ENCODE peak calls at places on chromosomes 7 and 10, in six cellular contexts. H, D, V, X, T and E are unnamed samples. For H3K27me3, the result is how much of the 10 kb centered on the place peaks cover.

GRCh38 chr10:106181491-106181890 is 983.0 kb downstream of the SORCS1 start:
- DNase-seq in H (no peak), D (no peak), V (no peak), X (no peak), T (no peak), E (no peak)

GRCh38 chr10:30182191-30183075 is 123.0 kb upstream of the JCAD start:
- DNase-seq in H (no peak), D (no peak), V (no peak), X (no peak), T (no peak), E (no peak)

GRCh38 chr10:117544729-117545140 is 2.2 kb downstream of the EMX2 start:
- DNase-seq in H (no peak), D (no peak), V (peak), X (no peak), T (no peak), E (peak)

GRCh38 chr7:111076205-111076604 is 14.7 kb upstream of the LRRN3 start:
- DNase-seq in H (peak), D (no peak), V (no peak), X (no peak), T (no peak), E (no peak)

GRCh38 chr10:42999385-43000020 is 77.4 kb upstream of the RET start:
- DNase-seq in H (no peak), D (no peak), V (no peak), X (no peak), T (peak), E (no peak)

GRCh38 chr7:151711906-151712771 is 164.8 kb downstream of the PRKAG2 start:
- DNase-seq in H (no peak), D (no peak), V (no peak), X (no peak), T (peak), E (peak)

GRCh38 chr10:31157125-31157983 is 125.7 kb upstream of the ZNF438 start:
- DNase-seq in H (no peak), D (no peak), V (no peak), X (no peak), T (no peak), E (peak)

GRCh38 chr10:7579681-7580080 is 87.1 kb downstream of the ITIH5 start:
- DNase-seq in H (no peak), D (no peak), V (no peak), X (no peak), T (no peak), E (no peak)

GRCh38 chr7:134420509-134421125 is 38.3 kb downstream of the AKR1B1 start:
- DNase-seq in H (peak), D (no peak), V (peak), X (no peak), T (no peak), E (no peak)

GRCh38 chr7:5704534-5704922 is 76.9 kb downstream of the RNF216 start:
- DNase-seq in H (peak), D (peak), V (peak), X (peak), T (peak), E (peak)

GRCh38 chr10:120948889-120949382 is 97.8 kb downstream of the WDR11 start:
- DNase-seq in H (peak), D (peak), V (peak), X (peak), T (peak), E (peak)

GRCh38 chr7:35463176-35463575 is 209.3 kb upstream of the TBX20 start:
- DNase-seq in H (no peak), D (no peak), V (no peak), X (no peak), T (no peak), E (no peak)

GRCh38 chr7:139035588-139036353 is at the start of gene ZC3HAV1L:
- DNase-seq in H (peak), D (peak), V (peak), X (no peak), T (peak), E (peak)

GRCh38 chr7:101680406-101681145 is 51.5 kb upstream of the MYL10 start:
- DNase-seq in H (no peak), D (no peak), V (no peak), X (no peak), T (no peak), E (no peak)

GRCh38 chr10:121791761-121792160 is 136.1 kb downstream of the ATE1 start:
- DNase-seq in H (no peak), D (no peak), V (no peak), X (no peak), T (no peak), E (no peak)

GRCh38 chr7:88329532-88330463 is 23.1 kb upstream of the STEAP4 start:
- DNase-seq in H (no peak), D (no peak), V (no peak), X (no peak), T (no peak), E (no peak)

GRCh38 chr10:119231654-119232053 is 24.3 kb downstream of the GRK5 start:
- DNase-seq in H (no peak), D (no peak), V (no peak), X (no peak), T (no peak), E (no peak)

GRCh38 chr10:101236376-101237079 is 7.3 kb upstream of the LBX1 start:
- DNase-seq in H (no peak), D (no peak), V (peak), X (no peak), T (no peak), E (no peak)

GRCh38 chr10:43899224-43899959 is 250.7 kb upstream of the ZNF32 start:
- DNase-seq in H (no peak), D (peak), V (no peak), X (no peak), T (no peak), E (no peak)

GRCh38 chr10:82162549-82163210 is 287.7 kb downstream of the NRG3 start:
- DNase-seq in H (no peak), D (no peak), V (no peak), X (no peak), T (no peak), E (no peak)

GRCh38 chr7:115116773-115117715 is 195.2 kb downstream of the MDFIC start:
- DNase-seq in H (no peak), D (no peak), V (no peak), X (no peak), T (no peak), E (no peak)

GRCh38 chr7:90631502-90631901 is 35.4 kb downstream of the CDK14 start:
- DNase-seq in H (no peak), D (no peak), V (no peak), X (no peak), T (no peak), E (no peak)

GRCh38 chr10:59880976-59881510 is 25.3 kb downstream of the CCDC6 start:
- DNase-seq in H (no peak), D (no peak), V (no peak), X (no peak), T (no peak), E (no peak)

GRCh38 chr10:45564303-45564959 is 108.1 kb downstream of the ZFAND4 start:
- DNase-seq in H (no peak), D (no peak), V (no peak), X (no peak), T (no peak), E (no peak)

GRCh38 chr7:157136372-157136771 is 2.4 kb upstream of the UBE3C start:
- DNase-seq in H (no peak), D (no peak), V (no peak), X (peak), T (no peak), E (no peak)

GRCh38 chr7:132639983-132640382 is 63.7 kb upstream of the PLXNA4 start:
- DNase-seq in H (no peak), D (no peak), V (no peak), X (no peak), T (no peak), E (no peak)

GRCh38 chr7:132641238-132641637 is 65.0 kb upstream of the PLXNA4 start:
- DNase-seq in H (no peak), D (no peak), V (no peak), X (no peak), T (no peak), E (no peak)

GRCh38 chr7:132647311-132647710 is 71.0 kb upstream of the PLXNA4 start:
- DNase-seq in H (no peak), D (no peak), V (no peak), X (no peak), T (no peak), E (no peak)

GRCh38 chr7:132646064-132646463 is 69.8 kb upstream of the PLXNA4 start:
- DNase-seq in H (no peak), D (no peak), V (no peak), X (no peak), T (no peak), E (no peak)

DNA sequence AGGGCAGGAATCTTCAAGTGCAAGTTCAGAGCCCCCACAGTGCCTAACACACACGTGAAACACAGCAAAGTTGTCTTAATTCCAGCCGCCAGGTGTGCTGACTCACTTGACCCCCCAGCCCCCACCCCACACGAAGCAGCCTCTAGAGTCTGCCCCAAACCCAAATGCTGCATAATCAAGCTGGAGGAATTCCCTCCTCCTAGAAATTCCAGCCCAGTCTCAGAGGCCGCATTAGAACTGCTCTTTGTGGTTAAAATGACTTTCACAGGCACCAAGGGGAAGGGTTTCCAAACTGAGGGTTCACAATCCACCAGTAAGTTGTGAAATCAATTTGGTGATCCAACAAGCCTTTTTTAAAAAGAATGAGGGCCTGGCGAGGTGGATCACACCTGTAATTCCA is 67.0 kb upstream of the PLXNA4 start:
- DNase-seq in H (no peak), D (no peak), V (no peak), X (no peak), T (no peak), E (no peak)
- H3K4me3 ChIP-seq in H (no peak), D (no peak), V (no peak), X (no peak), T (no peak), E (no peak)

GRCh38 chr7:70616821-70617220 is 515.1 kb upstream of the GALNT17 start:
- DNase-seq in H (no peak), D (no peak), V (no peak), X (no peak), T (no peak), E (no peak)

GRCh38 chr7:70614237-70614984 is 517.5 kb upstream of the GALNT17 start:
- DNase-seq in H (no peak), D (peak), V (peak), X (no peak), T (no peak), E (peak)

GRCh38 chr7:70618020-70618551 is 513.9 kb upstream of the GALNT17 start:
- DNase-seq in H (no peak), D (no peak), V (no peak), X (no peak), T (no peak), E (no peak)

GRCh38 chr7:70612811-70613210 is 519.1 kb upstream of the GALNT17 start:
- DNase-seq in H (no peak), D (no peak), V (peak), X (no peak), T (no peak), E (no peak)

DNA sequence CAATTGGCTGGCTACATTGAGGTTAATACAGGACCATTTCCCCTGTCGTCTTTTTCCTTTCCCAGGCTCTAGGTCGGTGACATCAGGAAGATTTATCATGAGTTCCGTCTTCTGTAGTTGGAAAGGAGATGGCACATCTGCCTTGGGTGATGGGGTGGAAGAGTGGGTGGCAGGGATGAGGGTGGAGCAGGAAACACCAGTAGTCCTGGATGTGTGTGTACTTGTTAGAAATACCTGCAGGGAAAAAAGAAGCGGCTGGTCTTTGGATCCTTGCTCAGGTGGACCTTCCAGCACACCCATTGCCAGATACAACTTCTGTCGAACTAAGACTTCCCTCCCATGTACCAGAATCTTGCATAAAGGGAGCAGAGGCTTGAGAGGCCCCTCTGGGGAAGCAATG is 516.9 kb upstream of the GALNT17 start:
- DNase-seq in H (no peak), D (peak), V (no peak), X (no peak), T (no peak), E (no peak)
- H3K27me3 ChIP-seq in H (under half), D (under half), V (under half), X (under half), T (under half), E (under half)

DNA sequence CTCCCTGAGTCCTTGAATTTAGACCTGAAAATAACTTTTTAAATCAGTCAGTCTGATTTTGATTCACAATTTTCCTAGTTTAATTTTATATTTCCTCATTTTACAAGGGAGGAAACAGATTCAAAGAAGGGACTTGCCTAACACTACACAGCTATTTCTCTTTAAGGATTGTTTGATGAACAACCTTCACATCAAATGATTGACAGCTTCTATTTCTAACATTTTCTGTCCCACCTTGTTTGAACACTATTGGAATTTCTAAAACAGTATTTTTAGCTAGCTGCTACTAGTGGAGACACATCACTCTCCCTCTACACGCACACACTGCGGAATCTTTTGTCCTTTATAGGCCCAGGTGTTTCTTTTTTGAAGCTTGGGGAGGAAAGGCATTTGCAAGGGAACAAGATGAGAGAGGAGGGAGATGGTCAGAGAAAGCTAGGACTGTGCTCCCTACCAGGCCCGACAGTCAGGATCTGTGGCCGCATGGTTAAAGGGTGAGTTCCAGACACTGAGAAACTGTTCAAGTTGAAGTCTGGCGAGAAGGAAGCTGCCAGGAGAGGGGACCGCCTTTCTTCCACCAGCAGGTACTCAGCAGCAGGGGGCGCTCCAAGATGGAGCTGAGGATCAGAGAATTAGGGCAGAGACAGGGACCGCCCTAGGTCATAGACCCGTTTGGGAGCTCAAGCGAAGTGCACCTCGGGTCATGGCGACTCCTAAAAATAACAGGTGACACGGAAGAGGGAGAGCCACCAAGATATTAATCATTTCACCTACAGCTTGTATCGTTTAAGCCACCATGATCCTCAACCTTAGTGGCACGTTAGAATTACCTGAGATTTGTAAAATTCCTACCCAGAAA is 49.7 kb downstream of the DNAJC12 start:
- DNase-seq in H (peak), D (no peak), V (peak), X (peak), T (peak), E (peak)
- TF ChIP-seq CTCF in H (peak), D (peak), V (peak), X (peak), T (peak), E (peak)

GRCh38 chr10:23280420-23281043 is 64.1 kb downstream of the C10orf67 start:
- DNase-seq in H (no peak), D (no peak), V (peak), X (no peak), T (no peak), E (no peak)
- H3K4me3 ChIP-seq in H (no peak), D (no peak), V (peak), X (no peak), T (no peak), E (no peak)